ENCODE peak calls at places on chromosomes 3 and 15, in seven cellular contexts. Y is AG10803; P is GDM1; T is NCI-H1105; A is Calu3; Z is stimulated activated CD4-positive, alpha-beta T cell treated with anti-CD3 and anti-CD28 coated beads, Interleukin-1b, Interleukin-23, amount 100 ng/mL, for 48 hours; V is stimulated activated naive CD4-positive, alpha-beta T cell. K is an unnamed sample.

GRCh38 chr15:92163641-92164040 is 230.0 kb upstream of the ST8SIA2 start:
- DNase-seq in Y (peak), P (no peak), T (no peak), A (no peak), Z (no peak), V (no peak), K (no peak)

GRCh38 chr3:115989927-115990326 is 366.6 kb downstream of the GAP43 start:
- DNase-seq in Y (peak), P (no peak), T (peak), A (no peak), Z (no peak), V (no peak), K (no peak)

GRCh38 chr15:74680461-74680860 is 15.4 kb downstream of the EDC3 start:
- DNase-seq in Y (no peak), P (no peak), T (no peak), A (no peak), Z (no peak), V (no peak), K (no peak)

GRCh38 chr3:186277268-186277909 is 84.6 kb downstream of the DGKG start:
- DNase-seq in Y (peak), P (no peak), T (peak), A (peak), Z (no peak), V (no peak), K (no peak)

GRCh38 chr3:4071481-4072184 is 231.5 kb upstream of the SETMAR start:
- DNase-seq in Y (no peak), P (no peak), T (no peak), A (no peak), Z (no peak), V (peak), K (no peak)

GRCh38 chr15:76059320-76060097 is at the start of gene TMEM266:
- DNase-seq in Y (no peak), P (no peak), T (peak), A (peak), Z (peak), V (no peak), K (peak)

GRCh38 chr15:101578443-101578894 is 73.7 kb downstream of the TM2D3 start:
- DNase-seq in Y (peak), P (peak), T (no peak), A (peak), Z (peak), V (no peak), K (peak)

GRCh38 chr3:29503969-29504368 is 223.1 kb downstream of the RBMS3 start:
- DNase-seq in Y (peak), P (no peak), T (no peak), A (no peak), Z (no peak), V (no peak), K (no peak)

GRCh38 chr3:35394400-35394799 is 244.9 kb upstream of the ARPP21 start:
- DNase-seq in Y (no peak), P (no peak), T (no peak), A (no peak), Z (no peak), V (no peak), K (no peak)

GRCh38 chr3:112984485-112984884 is 6.3 kb upstream of the GTPBP8 start:
- DNase-seq in Y (no peak), P (no peak), T (peak), A (no peak), Z (no peak), V (peak), K (no peak)

GRCh38 chr3:55484191-55484644 is 2.9 kb downstream of the WNT5A start:
- DNase-seq in Y (no peak), P (no peak), T (no peak), A (no peak), Z (no peak), V (no peak), K (no peak)

GRCh38 chr3:112649478-112649735 is 8.5 kb upstream of the CCDC80 start:
- DNase-seq in Y (peak), P (no peak), T (no peak), A (no peak), Z (no peak), V (no peak), K (no peak)

GRCh38 chr3:192062186-192062585 is 601.2 kb downstream of the PYDC2 start:
- DNase-seq in Y (no peak), P (no peak), T (no peak), A (no peak), Z (no peak), V (no peak), K (no peak)

GRCh38 chr15:91887321-91887720 is 33.8 kb downstream of the SLCO3A1 start:
- DNase-seq in Y (no peak), P (no peak), T (no peak), A (no peak), Z (no peak), V (no peak), K (no peak)

GRCh38 chr3:156448300-156448699 is 106.6 kb downstream of the SSR3 start:
- DNase-seq in Y (peak), P (peak), T (no peak), A (peak), Z (peak), V (peak), K (peak)

GRCh38 chr15:52006702-52007340 is 12.2 kb upstream of the MAPK6 start:
- DNase-seq in Y (no peak), P (no peak), T (no peak), A (no peak), Z (no peak), V (no peak), K (no peak)

GRCh38 chr3:49389297-49389696 is 22.5 kb downstream of the RHOA start:
- DNase-seq in Y (no peak), P (no peak), T (no peak), A (no peak), Z (no peak), V (no peak), K (no peak)

GRCh38 chr15:25250011-25250596 is 188.7 kb downstream of the UBE3A start:
- DNase-seq in Y (no peak), P (no peak), T (no peak), A (no peak), Z (no peak), V (no peak), K (no peak)

GRCh38 chr15:78988361-78988911 is 43.6 kb upstream of the CTSH start:
- DNase-seq in Y (peak), P (peak), T (no peak), A (peak), Z (no peak), V (no peak), K (no peak)

GRCh38 chr3:190621209-190621608 is 107.3 kb downstream of the IL1RAP start:
- DNase-seq in Y (no peak), P (no peak), T (no peak), A (no peak), Z (no peak), V (no peak), K (no peak)

GRCh38 chr3:141797167-141797773 is 34.1 kb downstream of the GRK7 start:
- DNase-seq in Y (peak), P (peak), T (no peak), A (no peak), Z (peak), V (peak), K (no peak)

GRCh38 chr3:126081618-126082333 is 2.1 kb downstream of the SLC41A3 start:
- DNase-seq in Y (peak), P (no peak), T (no peak), A (peak), Z (no peak), V (peak), K (peak)

GRCh38 chr15:84833447-84833846 is 16.3 kb downstream of the ALPK3 start:
- DNase-seq in Y (peak), P (no peak), T (no peak), A (no peak), Z (no peak), V (no peak), K (no peak)

GRCh38 chr15:70795311-70795665 is 31.9 kb upstream of the UACA start:
- DNase-seq in Y (peak), P (no peak), T (no peak), A (no peak), Z (no peak), V (no peak), K (no peak)

GRCh38 chr15:71705151-71705550 is 105.2 kb upstream of the NR2E3 start:
- DNase-seq in Y (peak), P (no peak), T (no peak), A (no peak), Z (no peak), V (no peak), K (no peak)

GRCh38 chr15:88605507-88606436 is 15.4 kb upstream of the AEN start:
- DNase-seq in Y (peak), P (no peak), T (no peak), A (peak), Z (peak), V (peak), K (peak)

K was measured in activated CD4-positive, alpha-beta T cell treated with anti-CD3 and anti-CD28 coated beads, Interleukin-2, amount 50 U/mL, for 48 hours.